ENCODE peak calls at places on chromosomes 3 and 15, in four cellular contexts. One of them, this sample, is unnamed.

GRCh38 chr3:69729350-69729919 is 9.8 kb upstream of the MITF start:
- DNase-seq in astrocyte of the cerebellum: no peak
- DNase-seq in nephron progenitor cell: no peak
- DNase-seq in lower leg skin: no peak
- DNase-seq in this sample: no peak

GRCh38 chr15:36769110-36769509 is 189.7 kb downstream of the CDIN1 start:
- DNase-seq in astrocyte of the cerebellum: no peak
- DNase-seq in nephron progenitor cell: no peak
- DNase-seq in lower leg skin: no peak
- DNase-seq in this sample: no peak

GRCh38 chr3:129346690-129347440 is 68.2 kb downstream of the HMCES start:
- DNase-seq in astrocyte of the cerebellum: no peak
- DNase-seq in nephron progenitor cell: no peak
- DNase-seq in lower leg skin: no peak
- DNase-seq in this sample: no peak

GRCh38 chr3:72665701-72666443 is 182.4 kb downstream of the SHQ1 start:
- DNase-seq in astrocyte of the cerebellum: no peak
- DNase-seq in nephron progenitor cell: peak; percentile 43
- DNase-seq in lower leg skin: no peak
- DNase-seq in this sample: peak; percentile 49

GRCh38 chr3:14267976-14268375 is 89.4 kb downstream of the LSM3 start:
- DNase-seq in astrocyte of the cerebellum: no peak
- DNase-seq in nephron progenitor cell: no peak
- DNase-seq in lower leg skin: no peak
- DNase-seq in this sample: no peak

GRCh38 chr15:44147636-44148035 is 47.4 kb downstream of the FRMD5 start:
- DNase-seq in astrocyte of the cerebellum: no peak
- DNase-seq in nephron progenitor cell: no peak
- DNase-seq in lower leg skin: no peak
- DNase-seq in this sample: no peak

GRCh38 chr15:47945869-47946666 is 174.7 kb upstream of the SLC24A5 start:
- DNase-seq in astrocyte of the cerebellum: no peak
- DNase-seq in nephron progenitor cell: no peak
- DNase-seq in lower leg skin: no peak
- DNase-seq in this sample: no peak

GRCh38 chr15:38283010-38283409 is 30.4 kb downstream of the SPRED1 start:
- DNase-seq in astrocyte of the cerebellum: no peak
- DNase-seq in nephron progenitor cell: no peak
- DNase-seq in lower leg skin: no peak
- DNase-seq in this sample: no peak

DNA sequence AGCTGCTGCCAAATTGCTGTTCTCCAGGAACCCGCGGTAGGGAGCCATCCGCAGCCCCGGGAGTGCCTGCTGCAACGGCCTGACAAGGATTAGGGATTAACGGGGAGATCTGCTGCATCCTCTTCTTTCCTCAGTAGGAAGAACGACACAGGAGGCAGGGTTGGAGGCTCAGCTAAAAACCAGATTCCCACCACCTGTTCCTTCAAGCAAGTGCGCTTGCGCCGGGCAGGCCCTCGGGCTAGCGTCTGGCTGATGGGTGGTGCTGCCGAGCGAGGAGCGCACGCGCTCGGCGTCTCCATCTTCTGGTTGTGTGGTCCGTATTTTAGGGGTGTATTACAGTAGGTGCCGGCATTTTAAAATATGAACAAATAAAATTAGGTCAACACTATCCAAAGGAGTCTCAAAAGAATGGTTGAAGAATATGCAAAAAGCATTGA is 25.4 kb upstream of the SLC25A26 start:
- DNase-seq in astrocyte of the cerebellum: peak; percentile 19
- DNase-seq in nephron progenitor cell: peak; percentile 53
- DNase-seq in lower leg skin: no peak
- DNase-seq in this sample: no peak
- TF ChIP-seq CTCF in astrocyte of the cerebellum: peak; percentile 51
- TF ChIP-seq CTCF in nephron progenitor cell: no peak
- TF ChIP-seq CTCF in lower leg skin: no peak
- TF ChIP-seq CTCF in this sample: no peak

GRCh38 chr3:183390844-183391243 is 37.6 kb downstream of the MCF2L2 start:
- DNase-seq in astrocyte of the cerebellum: no peak
- DNase-seq in nephron progenitor cell: no peak
- DNase-seq in lower leg skin: no peak
- DNase-seq in this sample: no peak

GRCh38 chr3:183394150-183394549 is 34.3 kb downstream of the MCF2L2 start:
- DNase-seq in astrocyte of the cerebellum: peak; percentile 19
- DNase-seq in nephron progenitor cell: no peak
- DNase-seq in lower leg skin: no peak
- DNase-seq in this sample: no peak

GRCh38 chr3:183391460-183391859 is 37.0 kb downstream of the MCF2L2 start:
- DNase-seq in astrocyte of the cerebellum: no peak
- DNase-seq in nephron progenitor cell: no peak
- DNase-seq in lower leg skin: no peak
- DNase-seq in this sample: no peak

GRCh38 chr3:183393625-183394024 is 34.8 kb downstream of the MCF2L2 start:
- DNase-seq in astrocyte of the cerebellum: no peak
- DNase-seq in nephron progenitor cell: no peak
- DNase-seq in lower leg skin: no peak
- DNase-seq in this sample: no peak

GRCh38 chr3:183392166-183393034 is 36.0 kb downstream of the MCF2L2 start:
- DNase-seq in astrocyte of the cerebellum: no peak
- DNase-seq in nephron progenitor cell: no peak
- DNase-seq in lower leg skin: no peak
- DNase-seq in this sample: no peak
- TF ChIP-seq CTCF in astrocyte of the cerebellum: no peak
- TF ChIP-seq CTCF in nephron progenitor cell: no peak
- TF ChIP-seq CTCF in lower leg skin: no peak
- TF ChIP-seq CTCF in this sample: no peak

GRCh38 chr15:90352109-90352893 is at the start of gene ZNF774:
- DNase-seq in astrocyte of the cerebellum: peak; percentile 90
- DNase-seq in nephron progenitor cell: peak; percentile 91
- DNase-seq in lower leg skin: peak; percentile 95
- DNase-seq in this sample: peak; percentile 88
- TF ChIP-seq CTCF in astrocyte of the cerebellum: no peak
- TF ChIP-seq CTCF in nephron progenitor cell: no peak
- TF ChIP-seq CTCF in lower leg skin: no peak
- TF ChIP-seq CTCF in this sample: no peak

GRCh38 chr3:36813320-36813719 is 49.0 kb upstream of the DCLK3 start:
- DNase-seq in astrocyte of the cerebellum: no peak
- DNase-seq in nephron progenitor cell: no peak
- DNase-seq in lower leg skin: no peak
- DNase-seq in this sample: no peak

GRCh38 chr3:36815375-36815774 is 51.0 kb upstream of the DCLK3 start:
- DNase-seq in astrocyte of the cerebellum: no peak
- DNase-seq in nephron progenitor cell: no peak
- DNase-seq in lower leg skin: no peak
- DNase-seq in this sample: no peak

GRCh38 chr3:36814071-36814717 is 49.8 kb upstream of the DCLK3 start:
- DNase-seq in astrocyte of the cerebellum: no peak
- DNase-seq in nephron progenitor cell: no peak
- DNase-seq in lower leg skin: no peak
- DNase-seq in this sample: no peak

GRCh38 chr3:36812240-36812639 is 47.9 kb upstream of the DCLK3 start:
- DNase-seq in astrocyte of the cerebellum: no peak
- DNase-seq in nephron progenitor cell: no peak
- DNase-seq in lower leg skin: no peak
- DNase-seq in this sample: no peak

DNA sequence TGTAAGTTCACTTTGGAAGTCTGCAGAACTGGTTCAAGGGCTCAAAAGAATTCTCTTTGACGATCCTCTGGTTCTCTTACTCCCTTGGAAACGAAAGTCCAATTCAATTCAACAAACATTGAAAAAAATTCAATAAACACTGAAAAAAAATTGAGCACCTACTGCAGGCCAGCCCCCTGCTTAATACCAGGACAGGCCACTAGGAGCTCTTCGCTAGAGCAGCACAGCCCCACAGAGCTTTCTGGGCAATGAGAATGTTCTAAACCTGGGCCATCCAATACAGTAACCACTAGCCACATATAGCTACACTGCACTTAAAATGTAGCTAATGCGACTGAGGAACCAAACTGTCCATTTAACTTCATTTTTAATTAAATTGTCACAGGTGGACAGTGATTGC is 50.4 kb upstream of the DCLK3 start:
- DNase-seq in astrocyte of the cerebellum: no peak
- DNase-seq in nephron progenitor cell: no peak
- DNase-seq in lower leg skin: no peak
- DNase-seq in this sample: no peak
- TF ChIP-seq CTCF in astrocyte of the cerebellum: no peak
- TF ChIP-seq CTCF in nephron progenitor cell: peak; percentile 13
- TF ChIP-seq CTCF in lower leg skin: no peak
- TF ChIP-seq CTCF in this sample: no peak

DNA sequence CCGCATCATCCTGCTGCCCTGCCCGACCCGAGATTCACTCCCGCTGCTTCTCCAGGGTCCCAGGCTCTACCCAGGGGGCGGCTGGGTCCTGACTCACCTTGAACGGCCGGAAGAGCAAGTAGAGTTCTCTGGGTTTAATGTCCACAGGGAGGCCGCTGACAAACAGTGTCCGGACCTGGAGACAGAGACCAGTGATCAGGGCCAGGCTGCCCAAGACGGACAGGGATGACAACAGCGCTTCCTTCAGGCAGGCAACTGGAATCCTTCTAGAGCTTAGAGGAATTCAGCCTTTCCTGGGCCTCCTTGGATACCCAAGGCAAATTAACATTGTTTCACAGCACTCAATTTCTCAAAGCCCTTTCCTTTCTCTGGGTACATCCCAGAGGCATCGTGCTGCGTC is 23.9 kb downstream of the RBPMS2 start:
- DNase-seq in astrocyte of the cerebellum: no peak
- DNase-seq in nephron progenitor cell: no peak
- DNase-seq in lower leg skin: no peak
- DNase-seq in this sample: no peak
- TF ChIP-seq CTCF in astrocyte of the cerebellum: no peak
- TF ChIP-seq CTCF in nephron progenitor cell: no peak
- TF ChIP-seq CTCF in lower leg skin: no peak
- TF ChIP-seq CTCF in this sample: no peak

GRCh38 chr3:197484204-197484901 is 71.4 kb downstream of the BDH1 start:
- DNase-seq in astrocyte of the cerebellum: no peak
- DNase-seq in nephron progenitor cell: no peak
- DNase-seq in lower leg skin: no peak
- DNase-seq in this sample: no peak
- TF ChIP-seq CTCF in astrocyte of the cerebellum: no peak
- TF ChIP-seq CTCF in nephron progenitor cell: no peak
- TF ChIP-seq CTCF in lower leg skin: no peak
- TF ChIP-seq CTCF in this sample: no peak

This sample was measured in CD14-positive monocyte.